ENCODE peak calls at places on chromosomes 13 and 19, in ten cellular contexts. D is IMR-90, R is ovary, W is body of pancreas, Z is testis, J is A549, Y is uterus, V is prostate gland, H is transverse colon, U is tibial nerve. M is an unnamed sample. For H3K4me1, the result is how much of the 10 kb centered on the place peaks cover.

GRCh38 chr13:113399755-113400149 is 35.8 kb upstream of the GRTP1 start:
- DNase-seq in W (no peak), Z (no peak), U (no peak), V (no peak), R (no peak), J (no peak), H (no peak), D (no peak), Y (no peak), M (no peak)

GRCh38 chr19:30669329-30670010 is 297.3 kb downstream of the ZNF536 start:
- DNase-seq in J (peak), H (peak), Z (peak), Y (peak), W (peak), D (peak), V (peak), R (peak), U (peak), M (no peak)

GRCh38 chr19:8241646-8242045 is 32.5 kb downstream of the CERS4 start:
- DNase-seq in U (no peak), J (no peak), R (no peak), W (no peak), V (no peak), Y (no peak), H (no peak), D (no peak), Z (no peak), M (no peak)

GRCh38 chr13:27160657-27161174 is 10.9 kb downstream of the USP12 start:
- DNase-seq in Y (no peak), V (no peak), J (no peak), R (no peak), Z (no peak), U (no peak), D (no peak), W (no peak), H (no peak), M (no peak)

GRCh38 chr19:47444388-47444821 is 25.1 kb upstream of the MEIS3 start:
- DNase-seq in Y (no peak), D (no peak), W (no peak), Z (no peak), R (no peak), V (no peak), U (no peak), J (no peak), H (no peak), M (no peak)

GRCh38 chr19:16654621-16655020 is 5.3 kb downstream of the SMIM7 start:
- DNase-seq in Z (no peak), V (no peak), R (no peak), J (no peak), H (no peak), D (no peak), Y (no peak), W (no peak), U (no peak), M (no peak)

GRCh38 chr19:33473644-33474305 is 47.8 kb downstream of the PEPD start:
- DNase-seq in R (no peak), D (peak), J (no peak), H (no peak), Z (no peak), V (no peak), W (no peak), Y (no peak), U (no peak), M (no peak)

GRCh38 chr13:41956272-41956671 is 4.6 kb downstream of the VWA8 start:
- DNase-seq in V (no peak), Y (no peak), U (no peak), H (no peak), Z (no peak), W (no peak), D (no peak), J (no peak), R (no peak), M (no peak)

GRCh38 chr13:42996584-42996983 is 4.5 kb upstream of the EPSTI1 start:
- DNase-seq in Y (no peak), H (no peak), V (no peak), U (no peak), J (peak), D (peak), Z (no peak), W (no peak), R (no peak), M (no peak)

GRCh38 chr13:88729605-88730004 is 1058.4 kb downstream of the SLITRK5 start:
- DNase-seq in R (no peak), H (no peak), Y (no peak), Z (no peak), V (peak), J (no peak), D (no peak), W (no peak), U (no peak), M (no peak)

GRCh38 chr19:14031719-14032480 is at the start of gene IL27RA:
- DNase-seq in H (peak), V (peak), D (peak), R (no peak), J (peak), Z (peak), U (peak), Y (peak), W (peak), M (no peak)
- TF ChIP-seq POLR2A in H (peak), V (no peak), D (no peak), R (no peak), J (peak), Z (no peak), U (no peak), Y (peak), W (peak), M (no peak)

DNA sequence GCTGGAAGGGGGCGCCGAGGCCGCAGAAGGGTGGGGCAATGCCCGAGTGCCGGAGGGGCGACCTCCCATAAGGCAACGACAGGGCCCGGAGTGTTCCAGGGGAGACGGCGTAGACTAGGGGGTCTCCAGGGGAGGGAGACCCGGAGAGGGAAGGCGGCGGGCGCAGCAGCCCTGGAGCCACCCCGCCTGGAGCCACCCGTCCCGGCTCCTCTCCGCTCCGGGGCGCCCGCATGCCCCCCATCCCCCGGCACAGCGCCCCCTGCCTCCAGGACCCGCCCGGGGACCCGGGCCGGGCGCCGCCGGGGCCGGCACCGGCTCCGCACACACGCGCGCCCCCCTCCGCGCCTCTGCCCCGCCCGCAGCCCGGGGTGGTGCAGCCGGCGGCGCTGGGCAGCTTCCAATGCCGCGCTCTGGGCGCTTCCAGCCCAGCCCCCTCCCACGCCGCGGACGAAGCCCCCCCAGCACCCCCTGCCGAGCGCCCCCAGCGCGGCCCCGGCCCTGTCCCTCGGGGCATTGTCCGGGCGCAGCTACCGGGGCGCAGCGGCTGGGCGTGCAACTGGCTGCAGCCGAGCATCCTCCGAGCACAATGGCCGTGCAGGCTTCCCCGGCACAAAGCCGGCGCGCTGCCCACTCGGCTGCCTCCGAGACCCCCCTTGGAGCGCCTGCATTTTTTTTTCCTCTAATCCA is 519 bp downstream of the PTPRS start:
- DNase-seq in R (no peak), Z (no peak), J (peak), Y (no peak), W (peak), V (no peak), D (no peak), H (no peak), U (no peak), M (no peak)
- TF ChIP-seq CTCF in R (no peak), Z (no peak), J (peak), Y (no peak), W (no peak), V (no peak), D (peak), H (no peak), U (no peak), M (no peak)

DNA sequence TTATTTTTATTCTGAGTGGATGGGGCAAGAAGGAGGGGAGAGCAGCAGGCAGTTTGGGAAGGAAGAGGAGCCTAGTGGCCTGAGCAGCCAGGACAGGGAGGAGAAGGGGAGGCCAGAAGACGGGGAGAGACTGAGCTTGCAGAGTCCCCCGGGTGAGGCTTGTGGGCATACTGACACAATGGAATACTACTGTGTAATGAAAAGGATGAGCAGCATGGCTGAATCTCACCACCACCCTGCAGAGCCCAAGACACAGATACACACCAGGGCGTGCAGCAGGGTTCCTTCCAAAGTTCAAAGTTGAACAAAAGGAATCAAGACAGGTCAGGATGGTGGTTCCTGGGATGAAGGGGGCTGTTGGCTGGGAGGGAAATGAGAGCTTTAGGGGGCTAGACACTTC is 8.1 kb upstream of the SMG9 start:
- DNase-seq in D (no peak), R (no peak), H (no peak), Z (no peak), V (no peak), U (no peak), Y (no peak), W (no peak), J (no peak), M (no peak)
- H3K4me1 ChIP-seq in D (under half), R (under half), H (under half), Z (under half), V (under half), U (under half), Y (under half), W (under half), J (half or more), M (under half)

GRCh38 chr13:74306496-74306895 is 172.3 kb upstream of the KLF12 start:
- DNase-seq in R (no peak), V (no peak), W (no peak), H (no peak), J (no peak), Y (no peak), U (no peak), D (peak), Z (no peak), M (no peak)
- TF ChIP-seq POLR2A in R (no peak), V (no peak), W (no peak), H (no peak), J (no peak), Y (no peak), U (no peak), D (no peak), Z (no peak), M (no peak)

DNA sequence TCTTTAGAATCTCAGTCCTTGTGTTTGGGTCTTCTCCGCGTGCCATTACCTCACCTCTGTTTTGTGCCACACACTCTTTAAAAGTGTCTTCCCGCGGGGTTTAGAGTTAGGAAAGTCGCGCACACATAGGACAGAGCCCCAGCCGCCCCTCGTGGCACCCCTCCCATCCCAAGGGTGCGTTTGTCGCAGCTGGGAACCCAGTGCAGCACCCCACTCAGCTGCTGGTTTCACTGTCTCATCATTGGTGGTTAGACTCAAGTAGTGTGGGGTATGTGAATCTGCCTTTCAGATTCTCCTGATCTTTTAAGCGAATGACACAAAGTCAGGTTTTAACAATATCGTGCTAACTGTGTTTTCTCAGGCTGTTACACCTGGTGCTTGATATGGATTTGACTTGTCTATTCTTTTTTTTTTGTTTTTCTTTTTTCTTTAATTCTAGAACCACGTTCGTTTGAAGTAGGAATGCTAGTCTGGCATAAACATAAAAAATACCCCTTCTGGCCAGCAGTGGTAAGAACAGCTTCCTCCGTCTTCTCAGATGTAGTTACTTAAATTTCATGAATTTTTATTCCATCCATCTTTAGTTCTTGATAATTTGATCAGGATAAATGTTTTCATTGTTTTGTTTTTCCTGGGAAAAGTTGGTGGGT is 19.5 kb upstream of the NDUFS7 start:
- DNase-seq in D (peak), R (no peak), Y (no peak), H (no peak), W (no peak), U (no peak), J (no peak), Z (no peak), V (no peak), M (no peak)
- TF ChIP-seq CTCF in D (peak), R (no peak), Y (no peak), H (no peak), W (no peak), U (no peak), J (no peak), Z (peak), V (no peak), M (no peak)

GRCh38 chr13:37138917-37139316 is 33.5 kb upstream of the CSNK1A1L start:
- DNase-seq in D (no peak), V (no peak), H (no peak), J (no peak), U (no peak), Y (no peak), W (no peak), Z (no peak), R (no peak), M (no peak)

GRCh38 chr13:37138169-37138568 is 32.7 kb upstream of the CSNK1A1L start:
- DNase-seq in Z (no peak), W (no peak), U (no peak), R (no peak), H (no peak), D (no peak), J (no peak), V (no peak), Y (no peak), M (no peak)

GRCh38 chr13:37134411-37135041 is 29.1 kb upstream of the CSNK1A1L start:
- DNase-seq in J (no peak), U (no peak), Z (no peak), D (peak), H (no peak), V (no peak), W (no peak), Y (peak), R (no peak), M (no peak)

GRCh38 chr13:37136187-37136586 is 30.7 kb upstream of the CSNK1A1L start:
- DNase-seq in U (no peak), D (peak), Y (no peak), Z (no peak), R (no peak), V (no peak), J (no peak), H (no peak), W (no peak), M (no peak)

GRCh38 chr13:37136633-37137032 is 31.2 kb upstream of the CSNK1A1L start:
- DNase-seq in Z (no peak), W (no peak), J (no peak), R (no peak), Y (no peak), U (no peak), D (no peak), V (no peak), H (no peak), M (no peak)
- H3K4me1 ChIP-seq in Z (under half), W (under half), J (under half), R (under half), Y (under half), U (under half), D (under half), V (under half), H (under half), M (under half)

GRCh38 chr19:42295831-42296525 is 6.0 kb upstream of the PRR19 start:
- DNase-seq in R (peak), V (peak), J (peak), H (peak), D (peak), W (peak), Y (peak), U (peak), Z (peak), M (no peak)
- TF ChIP-seq POLR2A in R (no peak), V (no peak), J (no peak), H (no peak), D (no peak), W (no peak), Y (peak), U (no peak), Z (no peak), M (no peak)

GRCh38 chr19:36837525-36837901 is 674 bp downstream of the ZNF790 start:
- DNase-seq in U (no peak), R (no peak), H (no peak), J (no peak), D (no peak), Y (no peak), W (peak), V (no peak), Z (no peak), M (no peak)

GRCh38 chr19:36837902-36838783 is at the start of gene ZNF790:
- DNase-seq in V (peak), H (peak), R (peak), Y (peak), J (peak), D (peak), Z (peak), W (peak), U (peak), M (no peak)

GRCh38 chr19:36838784-36839324 is 667 bp upstream of the ZNF790 start:
- DNase-seq in W (no peak), V (no peak), U (no peak), J (no peak), D (peak), R (no peak), H (no peak), Y (no peak), Z (no peak), M (no peak)

DNA sequence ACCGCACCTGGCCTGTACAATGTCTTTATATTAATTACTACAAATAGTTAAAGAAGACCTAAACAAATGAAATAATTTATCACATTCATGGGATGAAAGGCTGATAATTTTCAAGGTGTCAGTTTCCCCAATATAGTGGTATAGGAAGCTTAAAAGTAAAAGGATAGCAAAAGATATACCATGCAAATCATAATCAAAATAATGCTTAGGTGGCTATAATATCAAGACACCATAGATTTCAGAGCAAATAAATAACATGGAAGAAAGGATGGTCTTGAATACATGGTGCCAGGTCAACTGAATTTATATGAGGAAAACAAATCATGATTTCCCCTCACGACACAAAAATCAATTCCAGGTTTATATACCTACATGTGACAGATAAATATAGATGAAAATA is 4.8 kb downstream of the ZNF790 start:
- DNase-seq in R (no peak), V (no peak), W (no peak), Y (no peak), U (no peak), J (no peak), D (no peak), Z (no peak), H (no peak), M (no peak)
- TF ChIP-seq CTCF in R (no peak), V (no peak), W (no peak), Y (no peak), U (no peak), J (no peak), D (no peak), Z (no peak), H (no peak), M (no peak)